ENCODE peak calls at places on chromosome X, in ten cellular contexts. W is activated T-cell treated with anti-CD3 and anti-CD28 coated beads, Interleukin-2, amount 50 U/mL, for 24 hours; V is GM19239; Q is omental fat pad; O is lower lobe of right lung; F is germinal center; T is KBM-7; K is GM23248; C is NCI-H82; N is H54. R is an unnamed sample.
A peak's percentile ranks its signal among the peaks of the same experiment; 100 is the strongest.

GRCh38 chrX:10447577-10448214 is 172.7 kb downstream of the MID1 start:
- DNase-seq in W (no peak), V (no peak), Q (no peak), O (no peak), F (no peak), T (no peak), K (peak; percentile 12), C (no peak), N (no peak), R (peak; percentile 14)

GRCh38 chrX:131783555-131784338 is 239.4 kb upstream of the STK26 start:
- DNase-seq in W (peak; percentile 67), V (no peak), Q (peak; percentile 62), O (no peak), F (no peak), T (no peak), K (no peak), C (no peak), N (no peak), R (no peak)

GRCh38 chrX:101347859-101348451 is 587 bp downstream of the TIMM8A start:
- DNase-seq in W (no peak), V (no peak), Q (no peak), O (no peak), F (no peak), T (peak; percentile 41), K (peak; percentile 59), C (no peak), N (no peak), R (no peak)

GRCh38 chrX:133337250-133337649 is 78.0 kb downstream of the GPC4 start:
- DNase-seq in W (no peak), V (no peak), Q (no peak), O (no peak), F (no peak), T (no peak), K (no peak), C (no peak), N (no peak), R (no peak)

GRCh38 chrX:52865328-52865980 is 2.4 kb downstream of the XAGE3 start:
- DNase-seq in W (no peak), V (no peak), Q (no peak), O (no peak), F (no peak), T (no peak), K (no peak), C (no peak), N (no peak), R (no peak)

GRCh38 chrX:153460826-153461225 is 9.6 kb downstream of the HAUS7 start:
- DNase-seq in W (peak; percentile 67), V (no peak), Q (no peak), O (peak; percentile 52), F (peak; percentile 32), T (peak; percentile 54), K (peak; percentile 56), C (peak; percentile 76), N (peak; percentile 48), R (peak; percentile 31)

GRCh38 chrX:63581906-63582305 is 203.1 kb downstream of the ARHGEF9 start:
- DNase-seq in W (no peak), V (no peak), Q (no peak), O (no peak), F (no peak), T (no peak), K (no peak), C (no peak), N (no peak), R (no peak)

GRCh38 chrX:39955621-39956020 is 142.1 kb downstream of the BCOR start:
- DNase-seq in W (no peak), V (no peak), Q (no peak), O (no peak), F (peak; percentile 28), T (peak; percentile 54), K (no peak), C (peak; percentile 51), N (no peak), R (no peak)

GRCh38 chrX:110966839-110967238 is 129.2 kb upstream of the PAK3 start:
- DNase-seq in W (no peak), V (no peak), Q (no peak), O (no peak), F (no peak), T (no peak), K (peak; percentile 20), C (no peak), N (no peak), R (no peak)

GRCh38 chrX:124328765-124329164 is 3.7 kb upstream of the TEX13D start:
- DNase-seq in W (no peak), V (no peak), Q (no peak), O (no peak), F (no peak), T (no peak), K (peak; percentile 45), C (no peak), N (peak; percentile 8), R (peak; percentile 61)

GRCh38 chrX:95764972-95765451 is 919.6 kb upstream of the DIAPH2 start:
- DNase-seq in W (no peak), V (no peak), Q (no peak), O (no peak), F (no peak), T (peak; percentile 32), K (peak; percentile 28), C (peak; percentile 61), N (peak; percentile 1), R (peak; percentile 2)

GRCh38 chrX:128728943-128729342 is 676.7 kb upstream of the ACTRT1 start:
- DNase-seq in W (no peak), V (no peak), Q (no peak), O (no peak), F (no peak), T (no peak), K (no peak), C (peak; percentile 58), N (no peak), R (no peak)

GRCh38 chrX:44954562-44954961 is 81.6 kb downstream of the KDM6A start:
- DNase-seq in W (no peak), V (no peak), Q (no peak), O (no peak), F (no peak), T (no peak), K (no peak), C (no peak), N (no peak), R (no peak)

GRCh38 chrX:1212532-1212931 is at the start of gene CRLF2:
- DNase-seq in W (no peak), V (no peak), Q (no peak), O (no peak), F (no peak), T (peak; percentile 87), K (peak; percentile 9), C (no peak), N (peak; percentile 26), R (peak; percentile 78)

GRCh38 chrX:111040377-111041017 is 55.5 kb upstream of the PAK3 start:
- DNase-seq in W (no peak), V (no peak), Q (no peak), O (no peak), F (no peak), T (no peak), K (peak; percentile 7), C (no peak), N (no peak), R (no peak)

GRCh38 chrX:45803383-45803921 is 602.8 kb upstream of the DIPK2B start:
- DNase-seq in W (no peak), V (no peak), Q (no peak), O (no peak), F (no peak), T (peak; percentile 50), K (peak; percentile 90), C (no peak), N (no peak), R (peak; percentile 61)

GRCh38 chrX:102338162-102338561 is 91.2 kb downstream of the NXF2 start:
- DNase-seq in W (no peak), V (no peak), Q (no peak), O (no peak), F (no peak), T (no peak), K (no peak), C (no peak), N (no peak), R (no peak)

GRCh38 chrX:65451663-65452062 is 82.9 kb downstream of the LAS1L start:
- DNase-seq in W (no peak), V (peak; percentile 9), Q (no peak), O (no peak), F (peak; percentile 5), T (peak; percentile 73), K (peak; percentile 50), C (peak; percentile 62), N (peak; percentile 6), R (no peak)

GRCh38 chrX:6386837-6387236 is 148.1 kb downstream of the VCX3A start:
- DNase-seq in W (no peak), V (no peak), Q (no peak), O (no peak), F (no peak), T (no peak), K (no peak), C (no peak), N (no peak), R (no peak)

GRCh38 chrX:24148118-24148517 is 1.4 kb upstream of the ZFX start:
- DNase-seq in W (no peak), V (no peak), Q (no peak), O (no peak), F (no peak), T (peak; percentile 35), K (no peak), C (peak; percentile 4), N (no peak), R (no peak)

GRCh38 chrX:38052096-38052495 is 45.7 kb downstream of the SYTL5 start:
- DNase-seq in W (no peak), V (no peak), Q (no peak), O (no peak), F (no peak), T (no peak), K (peak; percentile 83), C (no peak), N (no peak), R (peak; percentile 58)

GRCh38 chrX:68912113-68912980 is 83.5 kb downstream of the EFNB1 start:
- DNase-seq in W (no peak), V (no peak), Q (no peak), O (no peak), F (no peak), T (no peak), K (no peak), C (no peak), N (no peak), R (no peak)

GRCh38 chrX:40008841-40009461 is 88.8 kb downstream of the BCOR start:
- DNase-seq in W (peak; percentile 71), V (no peak), Q (no peak), O (peak; percentile 56), F (no peak), T (no peak), K (peak; percentile 43), C (peak; percentile 86), N (no peak), R (no peak)

GRCh38 chrX:153971124-153971631 is 440 bp downstream of the HCFC1 start:
- DNase-seq in W (peak; percentile 94), V (peak; percentile 62), Q (peak; percentile 74), O (peak; percentile 91), F (peak; percentile 79), T (peak; percentile 94), K (peak; percentile 90), C (peak; percentile 90), N (peak; percentile 76), R (peak; percentile 85)

GRCh38 chrX:150933945-150934350 is 35.5 kb upstream of the CD99L2 start:
- DNase-seq in W (no peak), V (no peak), Q (no peak), O (no peak), F (no peak), T (no peak), K (peak; percentile 3), C (no peak), N (no peak), R (no peak)

GRCh38 chrX:153909024-153909979 is 4.8 kb downstream of the AVPR2 start:
- DNase-seq in W (no peak), V (no peak), Q (no peak), O (no peak), F (no peak), T (peak; percentile 35), K (no peak), C (peak; percentile 70), N (no peak), R (no peak)

GRCh38 chrX:44908198-44908597 is 35.2 kb downstream of the KDM6A start:
- DNase-seq in W (no peak), V (no peak), Q (no peak), O (no peak), F (no peak), T (no peak), K (peak; percentile 28), C (no peak), N (no peak), R (peak; percentile 13)

GRCh38 chrX:78383594-78383993 is 56.2 kb upstream of the CYSLTR1 start:
- DNase-seq in W (no peak), V (no peak), Q (no peak), O (no peak), F (no peak), T (no peak), K (no peak), C (no peak), N (no peak), R (no peak)

R was measured in MG63.